ENCODE peak calls at places on chromosomes 1 and 21, in seven cellular contexts. S is activated effector memory CD4-positive, alpha-beta T cell treated with anti-CD3 and anti-CD28 coated beads, Interleukin-2, amount 50 U/mL, for 16 hours; C is activated gamma-delta T cell treated with anti-CD3 and anti-CD28 coated beads, Interleukin-2, amount 50 U/mL, for 16 hours; L is AML-193; D is HTR-8/SVneo; G is naive thymus-derived CD4-positive, alpha-beta T cell; U is NCI-H1092 treated with DMSO at 0.1 percent for 48 hours. E is an unnamed sample.

GRCh38 chr1:111045033-111045722 is 81.5 kb upstream of the LRIF1 start:
- DNase-seq in S (no peak), C (no peak), L (no peak), D (no peak), G (no peak), U (no peak), E (no peak)

GRCh38 chr1:91059157-91059556 is 37.3 kb upstream of the ZNF644 start:
- DNase-seq in S (no peak), C (no peak), L (no peak), D (no peak), G (no peak), U (no peak), E (no peak)

GRCh38 chr1:244049142-244049968 is 1.7 kb upstream of the ZBTB18 start:
- DNase-seq in S (peak; percentile 79), C (peak; percentile 30), L (no peak), D (peak; percentile 63), G (peak; percentile 84), U (peak; percentile 47), E (no peak)

GRCh38 chr21:37338671-37339526 is 27.7 kb upstream of the DYRK1A start:
- DNase-seq in S (no peak), C (no peak), L (no peak), D (peak; percentile 85), G (no peak), U (no peak), E (no peak)

GRCh38 chr1:185654952-185655314 is 79.3 kb upstream of the HMCN1 start:
- DNase-seq in S (no peak), C (no peak), L (no peak), D (no peak), G (no peak), U (no peak), E (no peak)

GRCh38 chr1:184891440-184891839 is 82.9 kb downstream of the NIBAN1 start:
- DNase-seq in S (no peak), C (no peak), L (no peak), D (no peak), G (no peak), U (no peak), E (no peak)

GRCh38 chr1:103917771-103918170 is 168.1 kb downstream of the AMY1C start:
- DNase-seq in S (no peak), C (no peak), L (no peak), D (no peak), G (no peak), U (peak; percentile 76), E (no peak)

GRCh38 chr21:41730399-41730798 is 36.5 kb downstream of the RIPK4 start:
- DNase-seq in S (no peak), C (no peak), L (no peak), D (no peak), G (no peak), U (no peak), E (no peak)

GRCh38 chr1:230002164-230002803 is 64.8 kb upstream of the GALNT2 start:
- DNase-seq in S (no peak), C (no peak), L (peak; percentile 32), D (no peak), G (no peak), U (no peak), E (no peak)

GRCh38 chr1:201085902-201086735 is 26.1 kb downstream of the CACNA1S start:
- DNase-seq in S (peak; percentile 72), C (no peak), L (peak; percentile 43), D (peak; percentile 85), G (no peak), U (peak; percentile 47), E (no peak)

GRCh38 chr1:156704930-156705320 is 458 bp downstream of the CRABP2 start:
- DNase-seq in S (peak; percentile 81), C (no peak), L (no peak), D (no peak), G (no peak), U (no peak), E (no peak)

GRCh38 chr1:204314893-204315735 is 44.6 kb downstream of the PLEKHA6 start:
- DNase-seq in S (no peak), C (no peak), L (no peak), D (no peak), G (no peak), U (no peak), E (no peak)

GRCh38 chr21:43312751-43313169 is 114.2 kb downstream of the SIK1 start:
- DNase-seq in S (no peak), C (no peak), L (no peak), D (no peak), G (no peak), U (no peak), E (no peak)

GRCh38 chr1:54371038-54371935 is 34.9 kb downstream of the SSBP3 start:
- DNase-seq in S (no peak), C (no peak), L (no peak), D (no peak), G (no peak), U (no peak), E (no peak)

GRCh38 chr1:178819123-178819522 is 51.8 kb downstream of the ANGPTL1 start:
- DNase-seq in S (no peak), C (no peak), L (no peak), D (no peak), G (no peak), U (no peak), E (no peak)

GRCh38 chr1:152646656-152647055 is 16.5 kb upstream of the LCE2D start:
- DNase-seq in S (no peak), C (no peak), L (no peak), D (no peak), G (no peak), U (no peak), E (no peak)

GRCh38 chr1:33383974-33384767 is 46.7 kb downstream of the PHC2 start:
- DNase-seq in S (no peak), C (no peak), L (no peak), D (peak; percentile 20), G (no peak), U (no peak), E (no peak)

GRCh38 chr1:43232071-43232470 is 37.7 kb upstream of the TMEM125 start:
- DNase-seq in S (no peak), C (no peak), L (no peak), D (peak; percentile 35), G (no peak), U (no peak), E (no peak)

GRCh38 chr1:35857830-35858229 is 25.2 kb upstream of the AGO1 start:
- DNase-seq in S (no peak), C (no peak), L (peak; percentile 33), D (no peak), G (no peak), U (no peak), E (no peak)

GRCh38 chr1:206608108-206608698 is 4.1 kb downstream of the EIF2D start:
- DNase-seq in S (peak; percentile 85), C (no peak), L (peak; percentile 21), D (no peak), G (peak; percentile 32), U (peak; percentile 33), E (no peak)

GRCh38 chr1:224068458-224068770 is 45.5 kb upstream of the FBXO28 start:
- DNase-seq in S (no peak), C (no peak), L (no peak), D (no peak), G (no peak), U (no peak), E (no peak)

E was measured in SIG-M5.